ENCODE peak calls at places on chromosomes 11 and 22, in six cellular contexts. J is tibial nerve; X is heart right ventricle; W is CD8-positive, alpha-beta T cell; N is mesenchymal stem cell; I is hepatocyte. Y is an unnamed sample.

GRCh38 chr11:72848846-72849466 is 34.7 kb downstream of the ATG16L2 start:
- DNase-seq in N (peak; percentile 59), I (peak; percentile 47), J (peak; percentile 64), W (no peak), X (peak; percentile 50), Y (no peak)

GRCh38 chr11:96713301-96713700 is 323.5 kb downstream of the JRKL start:
- DNase-seq in X (no peak), N (no peak), J (no peak), W (no peak), I (no peak), Y (no peak)

GRCh38 chr11:112050721-112051120 is 23.1 kb downstream of the PIH1D2 start:
- DNase-seq in I (no peak), J (no peak), X (no peak), W (no peak), N (no peak), Y (no peak)

GRCh38 chr11:77001524-77001923 is 32.7 kb upstream of the B3GNT6 start:
- DNase-seq in N (no peak), X (no peak), I (no peak), W (no peak), J (no peak), Y (no peak)

GRCh38 chr11:62575837-62576236 is 2.1 kb upstream of the EEF1G start:
- DNase-seq in J (no peak), X (no peak), I (no peak), W (no peak), N (no peak), Y (no peak)

GRCh38 chr22:27648074-27648473 is 153.5 kb downstream of the MN1 start:
- DNase-seq in J (no peak), I (no peak), N (no peak), W (no peak), X (no peak), Y (no peak)

GRCh38 chr11:45922425-45923082 is at the start of gene LARGE2:
- DNase-seq in N (no peak), I (peak; percentile 77), J (no peak), W (no peak), X (no peak), Y (peak; percentile 56)

GRCh38 chr22:39567135-39567946 is 3.2 kb upstream of the CACNA1I start:
- DNase-seq in X (no peak), J (no peak), W (peak; percentile 41), N (no peak), I (no peak), Y (no peak)

GRCh38 chr11:82814379-82814778 is 80.7 kb upstream of the FAM181B start:
- DNase-seq in X (no peak), J (no peak), N (no peak), W (no peak), I (no peak), Y (no peak)

GRCh38 chr22:31654408-31654807 is 7.6 kb downstream of the PISD start:
- DNase-seq in J (no peak), I (no peak), N (no peak), W (no peak), X (no peak), Y (no peak)

GRCh38 chr22:20615021-20615420 is 107.6 kb downstream of the MED15 start:
- DNase-seq in N (no peak), W (no peak), I (no peak), X (no peak), J (no peak), Y (no peak)

GRCh38 chr11:90646706-90647105 is 423.9 kb upstream of the CHORDC1 start:
- DNase-seq in X (no peak), I (no peak), N (no peak), J (no peak), W (no peak), Y (no peak)

GRCh38 chr11:47477323-47477722 is 28.4 kb upstream of the RAPSN start:
- DNase-seq in X (no peak), I (no peak), N (no peak), J (no peak), W (no peak), Y (no peak)

GRCh38 chr11:32437406-32438345 is 2.3 kb upstream of the WT1 start:
- DNase-seq in N (no peak), J (no peak), I (no peak), X (no peak), W (no peak), Y (peak; percentile 31)

GRCh38 chr22:42277988-42278776 is 7.7 kb upstream of the TCF20 start:
- DNase-seq in I (peak; percentile 54), X (no peak), W (no peak), J (peak; percentile 31), N (no peak), Y (no peak)

GRCh38 chr11:74839971-74840370 is 91.3 kb downstream of the RNF169 start:
- DNase-seq in I (no peak), W (no peak), N (peak; percentile 24), X (no peak), J (no peak), Y (no peak)

GRCh38 chr11:74100735-74101134 is 70.1 kb downstream of the C2CD3 start:
- DNase-seq in N (no peak), J (no peak), X (no peak), W (no peak), I (no peak), Y (no peak)

GRCh38 chr22:37300551-37301017 is 18.3 kb downstream of the CYTH4 start:
- DNase-seq in I (no peak), W (peak; percentile 46), J (no peak), N (no peak), X (no peak), Y (no peak)

GRCh38 chr22:29799217-29799680 is 32.1 kb downstream of the UQCR10 start:
- DNase-seq in I (peak; percentile 78), W (no peak), N (peak; percentile 98), X (peak; percentile 90), J (peak; percentile 79), Y (peak; percentile 97)

GRCh38 chr22:29804985-29805384 is 33.1 kb downstream of the ASCC2 start:
- DNase-seq in I (no peak), X (no peak), W (no peak), J (no peak), N (no peak), Y (no peak)

GRCh38 chr22:29801153-29801552 is 34.0 kb downstream of the UQCR10 start:
- DNase-seq in I (no peak), X (no peak), J (no peak), N (no peak), W (no peak), Y (no peak)

GRCh38 chr22:29801796-29802195 is 34.6 kb downstream of the UQCR10 start:
- DNase-seq in N (no peak), J (no peak), I (no peak), W (no peak), X (no peak), Y (no peak)

GRCh38 chr22:29803190-29803589 is 34.9 kb downstream of the ASCC2 start:
- DNase-seq in X (no peak), N (no peak), I (no peak), J (no peak), W (no peak), Y (no peak)
- H3K36me3 ChIP-seq in X (peaks cover 82% of the 10 kb centered on the region), N (peaks cover 83% of the 10 kb centered on the region), I (no peaks in the 10 kb centered on the region), J (peaks cover 100% of the 10 kb centered on the region), W (peaks cover 76% of the 10 kb centered on the region), Y (peaks cover 71% of the 10 kb centered on the region)

GRCh38 chr11:88303037-88303436 is 34.5 kb downstream of the CTSC start:
- DNase-seq in W (no peak), I (no peak), J (no peak), N (no peak), X (no peak), Y (no peak)

GRCh38 chr11:88306785-88307184 is 30.8 kb downstream of the CTSC start:
- DNase-seq in W (no peak), J (no peak), I (no peak), X (no peak), N (no peak), Y (no peak)

GRCh38 chr11:88304352-88304751 is 33.2 kb downstream of the CTSC start:
- DNase-seq in I (no peak), N (no peak), J (no peak), X (no peak), W (no peak), Y (no peak)

GRCh38 chr11:88307749-88308425 is 29.6 kb downstream of the CTSC start:
- DNase-seq in N (no peak), X (no peak), J (no peak), I (no peak), W (no peak), Y (no peak)

DNA sequence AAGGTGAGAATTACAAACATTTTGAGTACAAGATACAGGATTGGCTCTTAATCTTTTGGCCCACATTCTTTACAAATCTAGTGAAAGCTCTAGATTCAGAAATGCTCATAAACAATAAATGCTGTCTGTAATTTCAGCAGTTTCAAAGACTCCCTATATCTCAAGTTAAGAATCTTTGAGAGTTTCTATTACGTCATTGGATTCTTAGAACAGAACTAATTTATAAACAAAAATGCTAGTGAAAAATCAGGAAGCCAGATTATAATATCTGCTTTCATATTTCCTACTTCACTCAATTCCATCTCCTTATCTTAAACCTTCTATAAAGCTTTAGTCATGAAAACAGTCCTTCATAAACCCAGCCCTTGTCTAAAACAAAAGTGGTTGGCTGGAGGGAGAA is 32.1 kb downstream of the CTSC start:
- DNase-seq in J (no peak), N (no peak), I (no peak), X (no peak), W (no peak), Y (no peak)
- H3K36me3 ChIP-seq in J (peaks cover 47% of the 10 kb centered on the region), N (peaks cover 13% of the 10 kb centered on the region), I (no peaks in the 10 kb centered on the region), X (peaks cover 3% of the 10 kb centered on the region), W (peaks cover 21% of the 10 kb centered on the region), Y (no peaks in the 10 kb centered on the region)

DNA sequence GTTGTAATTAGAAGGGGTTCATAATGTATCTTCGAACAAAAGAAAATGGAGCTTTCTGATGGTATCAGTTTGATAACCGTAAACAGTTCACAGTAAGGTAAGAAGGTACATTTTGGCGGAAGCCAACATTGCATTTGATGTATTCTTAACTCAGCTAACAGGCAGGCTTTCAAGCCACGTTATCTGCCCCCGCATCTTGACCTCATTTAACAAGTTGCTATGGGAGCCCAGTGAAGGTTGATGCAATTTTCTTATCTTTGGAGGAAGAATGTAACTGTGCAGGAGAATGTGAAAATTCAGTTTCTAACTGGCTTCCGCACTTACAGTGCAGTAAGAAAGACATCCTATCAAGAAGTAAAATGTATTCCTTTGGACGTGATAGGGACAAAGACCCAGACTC is 110.6 kb downstream of the ETS1 start:
- DNase-seq in X (no peak), I (peak; percentile 62), N (no peak), J (no peak), W (peak; percentile 60), Y (peak; percentile 78)
- H3K36me3 ChIP-seq in X (peaks cover 76% of the 10 kb centered on the region), I (no peaks in the 10 kb centered on the region), N (peaks cover 22% of the 10 kb centered on the region), J (peaks cover 35% of the 10 kb centered on the region), W (peaks cover 68% of the 10 kb centered on the region), Y (peaks cover 12% of the 10 kb centered on the region)

GRCh38 chr22:35322126-35322525 is 22.4 kb downstream of the TOM1 start:
- DNase-seq in J (no peak), N (no peak), W (no peak), I (no peak), X (peak; percentile 57), Y (peak; percentile 29)
- H3K36me3 ChIP-seq in J (peaks cover 99% of the 10 kb centered on the region), N (peaks cover 78% of the 10 kb centered on the region), W (peaks cover 51% of the 10 kb centered on the region), I (no peaks in the 10 kb centered on the region), X (peaks cover 88% of the 10 kb centered on the region), Y (peaks cover 99% of the 10 kb centered on the region)